ENCODE peak calls at places on chromosomes 12 and 14, in eight cellular contexts. W is CD4-positive, CD25-positive, alpha-beta regulatory T cell; Y is Peyer's patch; R is aorta; E is colonic mucosa; U is mucosa of descending colon; G is PC-9; T is psoas muscle. F is an unnamed sample. For H3K4me1 and H3K36me3, the result is how much of the 10 kb centered on the place peaks cover.

GRCh38 chr12:3752096-3752709 is 706 bp downstream of the CRACR2A start:
- DNase-seq in T (peak), G (no peak), R (peak), E (peak), Y (peak), W (peak), U (peak), F (peak)

GRCh38 chr14:40682131-40682913 is 924.4 kb upstream of the LRFN5 start:
- DNase-seq in R (no peak), W (no peak), T (no peak), U (no peak), Y (no peak), E (no peak), G (no peak), F (no peak)

GRCh38 chr14:105039458-105040205 is 18.7 kb upstream of the CDCA4 start:
- DNase-seq in W (no peak), E (no peak), R (no peak), Y (no peak), T (no peak), U (no peak), G (no peak), F (no peak)

GRCh38 chr14:77120771-77121743 is 20.5 kb downstream of the ZDHHC22 start:
- DNase-seq in E (no peak), G (no peak), U (no peak), W (peak), R (no peak), T (no peak), Y (peak), F (no peak)

GRCh38 chr14:54815016-54815415 is 87.6 kb downstream of the GCH1 start:
- DNase-seq in W (no peak), U (no peak), R (peak), E (no peak), T (no peak), G (no peak), Y (no peak), F (no peak)

GRCh38 chr14:70032447-70032846 is 153.2 kb downstream of the SMOC1 start:
- DNase-seq in Y (no peak), G (no peak), R (no peak), U (no peak), E (no peak), T (no peak), W (no peak), F (no peak)

GRCh38 chr12:53064613-53065415 is 14.4 kb downstream of the SPRYD3 start:
- DNase-seq in U (peak), Y (no peak), E (no peak), R (no peak), W (no peak), G (no peak), T (peak), F (no peak)

GRCh38 chr14:23929822-23930294 is 23.7 kb upstream of the DHRS4 start:
- DNase-seq in G (no peak), U (no peak), T (peak), Y (peak), W (peak), R (peak), E (peak), F (peak)

GRCh38 chr12:50614167-50614762 is 109.5 kb downstream of the DIP2B start:
- DNase-seq in G (peak), U (no peak), Y (no peak), E (no peak), W (no peak), R (no peak), T (no peak), F (no peak)

GRCh38 chr14:23567186-23568020 is at the start of gene AP1G2:
- DNase-seq in G (peak), R (peak), E (peak), Y (peak), T (peak), W (peak), U (peak), F (peak)

GRCh38 chr14:101449114-101449513 is 112.2 kb upstream of the DIO3 start:
- DNase-seq in E (no peak), Y (no peak), W (no peak), T (no peak), G (no peak), U (no peak), R (no peak), F (no peak)

GRCh38 chr12:13947237-13947945 is 34.0 kb downstream of the GRIN2B start:
- DNase-seq in R (no peak), Y (no peak), U (no peak), E (no peak), W (no peak), G (no peak), T (no peak), F (no peak)

GRCh38 chr12:9118161-9118560 is 2.4 kb upstream of the A2M start:
- DNase-seq in T (no peak), U (no peak), G (no peak), R (peak), Y (peak), E (no peak), W (no peak), F (peak)

GRCh38 chr12:3603576-3603975 is 112.6 kb downstream of the PRMT8 start:
- DNase-seq in E (no peak), Y (no peak), U (no peak), G (no peak), W (no peak), T (no peak), R (no peak), F (no peak)

GRCh38 chr14:74863274-74863673 is 12.7 kb downstream of the PROX2 start:
- DNase-seq in T (no peak), R (peak), G (no peak), U (no peak), Y (no peak), W (no peak), E (no peak), F (peak)

GRCh38 chr14:93962701-93963601 is 13.4 kb downstream of the ASB2 start:
- DNase-seq in E (no peak), T (peak), W (peak), G (peak), U (peak), Y (peak), R (no peak), F (peak)

GRCh38 chr12:50659690-50660424 is 104.0 kb upstream of the ATF1 start:
- DNase-seq in W (no peak), E (peak), Y (no peak), G (no peak), R (no peak), T (no peak), U (no peak), F (no peak)

GRCh38 chr12:131959137-131959536 is 9.4 kb downstream of the EP400 start:
- DNase-seq in U (no peak), Y (no peak), R (no peak), G (no peak), T (no peak), W (no peak), E (no peak), F (no peak)

GRCh38 chr14:22039938-22040780 is 366.5 kb upstream of the OR4E1 start:
- DNase-seq in T (no peak), G (no peak), R (no peak), Y (peak), U (no peak), W (peak), E (no peak), F (no peak)

GRCh38 chr12:94831081-94831747 is 172.3 kb downstream of the NDUFA12 start:
- DNase-seq in U (no peak), R (no peak), Y (peak), W (peak), T (no peak), G (no peak), E (no peak), F (no peak)

GRCh38 chr12:2877047-2877958 is at the start of the genes FOXM1 and RHNO1:
- DNase-seq in U (peak), T (peak), R (peak), W (peak), Y (peak), E (peak), G (peak), F (peak)

DNA sequence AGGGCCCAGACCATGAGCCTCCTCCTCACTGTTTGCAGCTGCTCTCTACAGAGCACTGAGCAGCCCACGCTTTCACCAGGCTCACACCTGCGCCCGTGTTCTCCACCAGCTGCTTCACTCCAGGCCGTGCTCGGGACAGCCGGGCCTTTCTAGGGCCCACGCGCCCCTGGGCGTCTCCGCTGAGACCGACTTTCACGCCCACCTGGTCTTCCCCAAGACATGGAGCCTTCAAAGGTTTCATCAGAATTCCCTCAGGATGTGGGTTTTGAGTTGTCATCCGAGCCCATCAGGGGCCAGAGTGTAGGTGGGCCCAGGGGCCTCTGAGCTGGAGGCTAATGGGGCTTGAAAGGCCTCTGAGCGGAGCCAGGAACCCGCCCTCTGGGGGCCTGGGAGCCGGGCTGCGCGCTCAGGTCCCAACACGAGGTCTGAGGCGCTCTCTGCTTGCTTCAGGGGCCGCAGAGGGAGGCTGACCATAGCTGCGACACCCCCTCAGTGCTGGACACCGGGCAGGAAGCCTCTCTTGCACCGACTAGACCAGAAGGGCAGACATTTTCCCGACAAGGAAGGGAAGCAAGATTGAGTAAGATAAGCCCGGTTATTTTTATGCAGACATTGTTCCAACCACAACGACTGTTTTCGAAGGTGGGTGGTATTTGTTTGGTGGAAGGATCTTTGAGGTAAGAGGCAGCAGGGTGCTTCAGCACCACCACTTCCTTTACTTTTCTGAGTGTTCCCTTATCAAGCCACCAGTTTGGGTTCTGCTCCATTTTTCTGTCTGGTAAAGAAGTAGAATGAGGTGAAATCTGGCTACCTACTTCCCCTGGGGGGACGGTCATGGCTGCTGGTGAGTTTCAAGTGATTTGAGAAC is 125.0 kb upstream of the FUT8 start:
- DNase-seq in U (peak), Y (peak), G (no peak), R (no peak), E (no peak), T (no peak), W (peak), F (no peak)
- H3K4me3 ChIP-seq in U (no peak), Y (peak), G (no peak), R (no peak), E (no peak), T (no peak), W (no peak), F (no peak)

GRCh38 chr12:116184766-116185165 is 92.7 kb downstream of the MED13L start:
- DNase-seq in U (no peak), E (no peak), W (no peak), R (no peak), G (no peak), Y (no peak), T (no peak), F (no peak)

GRCh38 chr12:116182359-116183063 is 95.0 kb downstream of the MED13L start:
- DNase-seq in T (no peak), G (no peak), Y (no peak), R (no peak), W (no peak), U (no peak), E (no peak), F (no peak)

GRCh38 chr12:116180448-116180847 is 97.0 kb downstream of the MED13L start:
- DNase-seq in G (no peak), W (no peak), Y (no peak), U (no peak), E (no peak), T (no peak), R (no peak), F (no peak)

GRCh38 chr12:116186482-116187157 is 90.9 kb downstream of the MED13L start:
- DNase-seq in U (no peak), R (no peak), W (no peak), Y (no peak), E (no peak), G (no peak), T (no peak), F (no peak)

DNA sequence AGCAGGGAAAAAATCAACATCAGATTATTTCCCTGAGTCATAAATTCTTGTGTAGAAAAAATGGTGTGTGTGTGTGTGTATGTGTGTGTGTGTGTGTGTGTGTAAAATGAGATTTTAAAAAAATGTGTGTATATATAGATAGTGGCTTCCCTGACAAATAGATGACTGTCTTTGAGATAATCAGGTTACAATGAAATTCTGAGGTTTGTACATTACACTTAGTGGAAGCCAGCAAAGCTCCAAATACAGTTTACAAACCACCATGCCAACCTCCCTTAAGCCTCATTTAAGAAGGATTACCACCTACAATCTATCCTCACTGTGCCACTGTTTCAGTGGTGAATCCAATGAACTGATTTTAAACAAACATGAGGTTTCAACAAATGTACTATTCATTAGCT is 93.8 kb downstream of the MED13L start:
- DNase-seq in Y (no peak), E (no peak), G (no peak), R (no peak), W (no peak), T (no peak), U (no peak), F (no peak)
- H3K4me1 ChIP-seq in Y (under half), E (under half), G (under half), R (under half), W (under half), T (half or more), U (under half), F (under half)

DNA sequence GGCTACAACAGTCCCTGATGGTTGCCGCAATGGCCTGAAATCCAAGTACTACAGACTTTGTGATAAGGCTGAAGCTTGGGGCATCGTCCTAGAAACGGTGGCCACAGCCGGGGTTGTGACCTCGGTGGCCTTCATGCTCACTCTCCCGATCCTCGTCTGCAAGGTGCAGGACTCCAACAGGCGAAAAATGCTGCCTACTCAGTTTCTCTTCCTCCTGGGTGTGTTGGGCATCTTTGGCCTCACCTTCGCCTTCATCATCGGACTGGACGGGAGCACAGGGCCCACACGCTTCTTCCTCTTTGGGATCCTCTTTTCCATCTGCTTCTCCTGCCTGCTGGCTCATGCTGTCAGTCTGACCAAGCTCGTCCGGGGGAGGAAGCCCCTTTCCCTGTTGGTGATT is 16.9 kb downstream of the GPRC5A start:
- DNase-seq in R (no peak), T (no peak), U (no peak), W (no peak), E (no peak), G (peak), Y (peak), F (no peak)
- H3K36me3 ChIP-seq in R (under half), T (under half), U (under half), W (under half), E (under half), G (half or more), Y (under half), F (under half)

GRCh38 chr14:32078794-32079663 is 1.9 kb downstream of the ARHGAP5 start:
- DNase-seq in E (no peak), Y (no peak), U (no peak), R (no peak), W (peak), G (peak), T (no peak), F (no peak)
- H3K4me3 ChIP-seq in E (peak), Y (peak), U (no peak), R (peak), W (peak), G (peak), T (peak), F (peak)

GRCh38 chr12:99393763-99394162 is 253.8 kb upstream of the GARIN6 start:
- DNase-seq in G (no peak), U (no peak), Y (no peak), T (no peak), E (no peak), W (no peak), R (no peak), F (no peak)

GRCh38 chr12:99390707-99391106 is 256.8 kb upstream of the GARIN6 start:
- DNase-seq in T (no peak), E (no peak), W (no peak), Y (no peak), U (no peak), R (peak), G (no peak), F (no peak)

GRCh38 chr12:99387661-99388060 is 259.9 kb upstream of the GARIN6 start:
- DNase-seq in R (no peak), U (no peak), G (no peak), T (no peak), E (no peak), Y (no peak), W (no peak), F (no peak)

GRCh38 chr12:99389751-99390150 is 257.8 kb upstream of the GARIN6 start:
- DNase-seq in Y (no peak), U (no peak), W (no peak), T (no peak), R (no peak), G (no peak), E (no peak), F (no peak)

DNA sequence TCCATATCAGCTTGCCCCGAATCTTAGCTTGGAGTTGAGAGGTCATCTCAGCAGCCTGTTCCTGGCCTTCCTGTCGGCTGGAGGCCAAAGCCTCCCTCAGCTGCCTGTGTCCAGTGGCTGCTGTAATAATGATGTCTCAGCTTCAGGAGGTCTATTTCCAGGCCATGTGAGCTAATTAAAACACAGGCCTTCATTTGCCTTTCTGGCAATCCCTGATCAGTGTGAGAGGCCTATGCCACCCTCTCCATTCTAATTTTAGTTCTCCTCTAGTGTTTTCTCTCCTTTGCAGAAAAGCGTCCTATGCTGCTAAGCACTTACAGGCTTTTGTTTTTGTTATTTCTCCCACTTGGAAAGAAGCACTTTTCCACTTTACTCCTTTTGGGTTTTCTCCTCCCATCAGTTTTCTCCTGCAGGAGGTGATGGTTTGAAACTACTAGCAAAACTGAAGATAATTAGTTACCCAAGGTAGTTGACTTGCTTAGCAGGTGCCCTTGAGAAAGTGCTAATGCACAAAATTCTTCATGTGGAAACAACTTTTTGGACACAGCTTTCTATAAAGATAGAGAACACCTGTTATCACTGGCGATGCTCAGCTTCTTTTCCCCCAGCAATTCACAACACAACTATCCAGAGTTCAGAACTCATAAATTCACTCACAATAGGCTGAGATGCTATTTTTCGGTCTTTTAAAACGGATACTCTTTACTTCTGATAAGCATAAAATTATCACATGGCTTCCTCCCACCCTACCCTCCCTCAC is 255.3 kb upstream of the GARIN6 start:
- DNase-seq in Y (no peak), E (no peak), W (no peak), G (no peak), R (no peak), U (no peak), T (no peak), F (no peak)
- H3K4me1 ChIP-seq in Y (under half), E (under half), W (under half), G (under half), R (under half), U (under half), T (under half), F (under half)

GRCh38 chr12:108128221-108129016 is 669 bp upstream of the WSCD2 start:
- DNase-seq in U (no peak), R (no peak), W (no peak), G (no peak), E (no peak), Y (no peak), T (no peak), F (no peak)
- H3K36me3 ChIP-seq in U (under half), R (under half), W (under half), G (under half), E (under half), Y (under half), T (under half), F (under half)

GRCh38 chr12:57215065-57215464 is 1.5 kb upstream of the NXPH4 start:
- DNase-seq in T (no peak), R (no peak), G (no peak), E (no peak), W (no peak), U (no peak), Y (no peak), F (no peak)

GRCh38 chr12:57216931-57217871 is 607 bp downstream of the NXPH4 start:
- DNase-seq in G (no peak), E (no peak), U (no peak), R (no peak), Y (no peak), W (peak), T (no peak), F (no peak)

GRCh38 chr12:57215668-57216013 is 953 bp upstream of the NXPH4 start:
- DNase-seq in E (no peak), G (no peak), T (no peak), R (no peak), Y (peak), U (no peak), W (peak), F (no peak)

GRCh38 chr12:57214398-57214781 is 2.2 kb upstream of the NXPH4 start:
- DNase-seq in Y (peak), E (peak), U (no peak), G (no peak), R (no peak), T (peak), W (peak), F (peak)

DNA sequence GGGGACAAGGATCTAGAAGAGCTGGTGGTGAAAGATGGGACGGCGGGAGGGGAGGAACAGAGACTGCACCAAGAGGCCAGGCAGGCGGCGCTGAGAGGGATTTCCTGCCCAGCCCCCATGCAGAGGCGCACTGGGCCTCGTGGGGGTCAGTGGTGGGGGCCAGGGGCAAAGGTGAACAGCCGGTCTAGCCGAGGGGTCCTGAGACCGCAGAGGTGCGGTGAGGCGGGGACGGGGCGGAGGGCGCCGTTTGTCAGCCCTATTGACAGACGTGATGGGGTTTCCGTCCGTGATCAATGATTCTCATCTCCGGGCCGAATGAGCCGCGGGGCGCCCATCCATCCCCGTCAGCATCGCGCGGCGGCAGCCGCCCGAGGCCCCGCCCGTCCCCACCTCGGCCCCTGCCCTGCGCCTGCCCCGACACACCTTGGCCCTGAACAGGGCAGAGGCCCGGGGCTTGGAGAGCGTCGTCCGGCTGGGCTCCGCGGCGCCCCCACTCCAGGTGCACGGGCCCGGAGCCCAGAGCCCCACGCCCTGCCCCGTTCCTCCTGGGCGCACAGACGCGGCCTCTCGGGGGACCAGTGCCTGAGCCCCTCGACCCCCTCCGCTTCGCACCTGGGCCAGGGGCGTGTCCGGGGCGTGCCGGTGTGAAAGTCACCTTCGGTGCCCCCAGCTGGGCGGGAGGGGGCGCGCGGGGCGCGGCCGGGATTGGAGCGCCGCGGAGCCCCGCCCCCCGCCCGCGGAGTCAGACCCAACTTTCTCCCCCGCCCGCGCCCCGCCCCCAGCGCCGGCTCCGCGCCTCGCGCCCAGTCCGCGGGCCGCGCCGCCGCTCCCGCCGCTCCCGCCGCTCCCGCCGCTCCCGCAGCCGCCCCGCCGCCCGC is at the start of gene NXPH4:
- DNase-seq in T (no peak), R (peak), E (peak), U (no peak), W (peak), G (no peak), Y (peak), F (no peak)
- H3K4me3 ChIP-seq in T (peak), R (peak), E (peak), U (no peak), W (peak), G (peak), Y (peak), F (peak)

F was measured in left lung.